ENCODE peak calls at places on chromosomes 13 and 19, in eight cellular contexts. T is fibroblast of mammary gland; V is omental fat pad; O is neural crest cell; K is RWPE1; D is GM12865; Y is CD4-positive, alpha-beta T cell; G is heart left ventricle. A is an unnamed sample.
A peak's percentile ranks its signal among the peaks of the same experiment; 100 is the strongest.

GRCh38 chr13:68261105-68261504 is 1031.0 kb upstream of the PCDH9 start:
- DNase-seq in T (no peak), V (no peak), O (no peak), K (no peak), D (peak; percentile 4), Y (no peak), G (no peak), A (no peak)

GRCh38 chr19:48918801-48919247 is 14.7 kb upstream of the DHDH start:
- DNase-seq in T (no peak), V (no peak), O (peak; percentile 44), K (no peak), D (no peak), Y (no peak), G (no peak), A (no peak)

GRCh38 chr19:50039968-50040367 is 14.2 kb downstream of the ZNF473 start:
- DNase-seq in T (no peak), V (no peak), O (no peak), K (no peak), D (no peak), Y (no peak), G (no peak), A (no peak)

GRCh38 chr19:10334340-10335148 is 1.2 kb upstream of the RAVER1 start:
- DNase-seq in T (peak; percentile 95), V (peak; percentile 82), O (peak; percentile 95), K (peak; percentile 91), D (peak; percentile 37), Y (peak; percentile 49), G (peak; percentile 97), A (no peak)

GRCh38 chr13:19117913-19118739 is 63.5 kb downstream of the TUBA3C start:
- DNase-seq in T (no peak), V (no peak), O (no peak), K (no peak), D (no peak), Y (no peak), G (no peak), A (no peak)

GRCh38 chr19:1085676-1086442 is 9.3 kb downstream of the POLR2E start:
- DNase-seq in T (no peak), V (no peak), O (no peak), K (no peak), D (no peak), Y (peak; percentile 41), G (peak; percentile 24), A (no peak)

GRCh38 chr19:4803736-4804695 is 12.5 kb downstream of the FEM1A start:
- DNase-seq in T (peak; percentile 45), V (no peak), O (peak; percentile 91), K (peak; percentile 46), D (peak; percentile 72), Y (peak; percentile 69), G (peak; percentile 65), A (peak; percentile 52)

GRCh38 chr13:79995334-79995733 is 345.6 kb downstream of the SPRY2 start:
- DNase-seq in T (peak; percentile 88), V (no peak), O (no peak), K (peak; percentile 41), D (no peak), Y (no peak), G (no peak), A (no peak)

GRCh38 chr13:33612641-33613638 is 205.0 kb upstream of the RFC3 start:
- DNase-seq in T (no peak), V (no peak), O (no peak), K (no peak), D (peak; percentile 21), Y (no peak), G (no peak), A (no peak)

GRCh38 chr19:23420824-23421223 is 25.6 kb upstream of the ZNF91 start:
- DNase-seq in T (no peak), V (no peak), O (no peak), K (no peak), D (no peak), Y (no peak), G (no peak), A (no peak)

GRCh38 chr13:69092615-69093322 is 1014.9 kb upstream of the ATXN8OS start:
- DNase-seq in T (no peak), V (no peak), O (no peak), K (no peak), D (no peak), Y (no peak), G (no peak), A (no peak)

GRCh38 chr13:28761586-28761985 is 42.8 kb upstream of the SLC46A3 start:
- DNase-seq in T (peak; percentile 26), V (no peak), O (no peak), K (no peak), D (peak; percentile 3), Y (no peak), G (no peak), A (no peak)

GRCh38 chr19:38252935-38253691 is 3.1 kb downstream of the PPP1R14A start:
- DNase-seq in T (no peak), V (no peak), O (no peak), K (no peak), D (no peak), Y (no peak), G (peak; percentile 67), A (no peak)

GRCh38 chr19:2011169-2011568 is 4.3 kb downstream of the BTBD2 start:
- DNase-seq in T (no peak), V (no peak), O (no peak), K (no peak), D (no peak), Y (no peak), G (no peak), A (no peak)

GRCh38 chr19:55439052-55439451 is 4.0 kb downstream of the SHISA7 start:
- DNase-seq in T (no peak), V (no peak), O (no peak), K (no peak), D (no peak), Y (no peak), G (no peak), A (no peak)

GRCh38 chr19:48772503-48772953 is 17.2 kb downstream of the FGF21 start:
- DNase-seq in T (peak; percentile 34), V (no peak), O (no peak), K (no peak), D (no peak), Y (no peak), G (peak; percentile 62), A (no peak)

GRCh38 chr13:56752630-56753029 is 388.1 kb upstream of the PRR20A start:
- DNase-seq in T (no peak), V (no peak), O (no peak), K (no peak), D (no peak), Y (no peak), G (no peak), A (no peak)

GRCh38 chr13:56755181-56755580 is 385.5 kb upstream of the PRR20A start:
- DNase-seq in T (no peak), V (no peak), O (no peak), K (no peak), D (no peak), Y (no peak), G (no peak), A (no peak)
- TF ChIP-seq CTCF in T (no peak), V (no peak), O (no peak), K (no peak), D (no peak), Y (no peak), G (peak; percentile 12), A (no peak)

DNA sequence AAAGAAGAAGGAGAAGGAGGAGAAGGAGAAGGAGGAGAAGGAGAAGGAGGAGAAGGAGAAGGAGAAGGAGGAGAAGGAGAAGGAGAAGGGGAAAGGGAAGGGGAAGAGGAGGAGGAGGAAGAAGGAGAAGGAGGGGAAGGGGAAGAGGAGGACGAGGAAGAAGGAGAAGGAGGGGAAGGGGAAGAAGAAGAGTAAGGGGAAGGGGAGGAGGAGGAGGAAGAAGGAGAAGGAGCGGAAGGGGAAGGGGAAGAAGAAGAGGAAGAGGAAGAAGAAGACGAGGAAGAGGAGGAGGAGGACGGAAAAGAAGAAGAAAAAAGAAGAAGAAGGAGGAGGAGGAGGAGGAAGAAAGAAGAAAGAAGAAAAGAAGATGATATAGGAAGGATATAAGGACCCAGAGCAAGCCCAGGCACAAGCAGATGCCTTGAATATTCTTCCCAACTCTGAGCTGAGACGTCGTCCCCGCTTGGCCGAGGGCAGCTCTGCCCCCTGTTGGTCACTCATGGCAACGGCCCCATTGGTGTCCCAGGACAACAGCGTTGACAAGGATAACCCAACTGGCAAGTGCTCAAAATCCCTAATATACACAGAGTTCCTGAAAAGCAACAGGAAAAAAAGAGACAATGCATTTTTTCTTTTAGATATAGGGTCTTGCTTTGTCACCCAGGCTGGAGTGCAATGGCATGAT is 30.6 kb upstream of the IGSF23 start:
- DNase-seq in T (peak; percentile 31), V (no peak), O (peak; percentile 34), K (no peak), D (peak; percentile 5), Y (no peak), G (peak; percentile 49), A (no peak)
- TF ChIP-seq CTCF in T (peak; percentile 73), V (no peak), O (peak; percentile 66), K (no peak), D (peak; percentile 39), Y (no peak), G (peak; percentile 41), A (peak; percentile 31)

DNA sequence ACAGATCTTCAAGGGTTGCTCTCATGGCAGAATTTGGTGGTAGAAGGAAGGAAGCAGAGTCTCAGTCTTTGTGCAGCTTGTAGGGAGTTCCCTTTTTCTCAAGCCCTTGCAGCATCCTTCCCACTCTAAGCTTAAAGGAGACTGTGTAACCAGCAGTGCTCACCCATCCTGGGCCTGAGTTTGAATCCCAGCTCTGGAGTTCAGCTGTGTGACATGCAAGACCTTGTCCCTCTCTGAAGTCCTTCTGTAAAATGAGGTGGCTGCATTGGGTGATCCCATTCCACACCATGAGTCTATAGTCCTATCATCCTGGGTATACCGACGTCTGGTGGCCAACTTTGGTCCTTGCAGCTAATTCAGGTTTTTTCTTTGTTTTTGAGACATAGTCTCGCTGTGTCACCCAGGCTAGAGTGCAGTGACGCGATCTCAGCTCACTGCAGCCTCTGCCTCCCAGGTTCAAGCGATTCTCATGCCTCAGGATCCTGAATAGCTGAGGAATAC is 9.8 kb downstream of the SIGLEC10 start:
- DNase-seq in T (peak; percentile 40), V (no peak), O (no peak), K (peak; percentile 39), D (peak; percentile 64), Y (no peak), G (no peak), A (no peak)
- TF ChIP-seq CTCF in T (peak; percentile 57), V (no peak), O (peak; percentile 54), K (no peak), D (peak; percentile 74), Y (no peak), G (no peak), A (peak; percentile 62)

GRCh38 chr13:23871616-23872220 is 17.5 kb downstream of the MIPEP start:
- DNase-seq in T (peak; percentile 61), V (no peak), O (no peak), K (peak; percentile 52), D (no peak), Y (no peak), G (no peak), A (no peak)

GRCh38 chr13:23870356-23871146 is 18.6 kb downstream of the MIPEP start:
- DNase-seq in T (no peak), V (no peak), O (no peak), K (no peak), D (peak; percentile 55), Y (no peak), G (no peak), A (no peak)

GRCh38 chr13:23881408-23881785 is 7.8 kb downstream of the MIPEP start:
- DNase-seq in T (no peak), V (no peak), O (no peak), K (no peak), D (no peak), Y (no peak), G (no peak), A (no peak)

DNA sequence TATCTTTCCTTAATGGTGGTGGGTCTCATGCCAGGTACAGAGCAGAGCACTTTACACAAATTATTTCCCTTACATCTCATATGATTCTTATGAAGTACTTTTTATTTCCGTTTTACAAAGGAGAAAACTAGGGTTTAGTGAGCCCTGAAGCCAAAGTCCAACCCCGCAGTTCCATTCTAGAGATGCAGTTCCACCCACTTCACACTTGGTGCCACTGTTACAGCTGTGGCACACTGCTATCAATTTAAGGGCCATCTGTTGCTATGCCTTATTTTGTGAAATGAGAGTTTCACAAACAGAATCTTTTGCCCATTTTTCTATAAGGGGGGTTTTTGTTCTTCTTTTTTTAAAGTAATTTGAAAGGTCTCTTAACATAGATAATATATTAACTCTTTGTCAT is 12.9 kb downstream of the MIPEP start:
- DNase-seq in T (no peak), V (no peak), O (no peak), K (no peak), D (peak; percentile 48), Y (no peak), G (no peak), A (no peak)
- TF ChIP-seq CTCF in T (peak; percentile 42), V (no peak), O (peak; percentile 55), K (peak; percentile 23), D (peak; percentile 32), Y (no peak), G (peak; percentile 11), A (no peak)